ENCODE peak calls at places on chromosomes 4 and X, in six cellular contexts. One of them, this sample, is unnamed.

GRCh38 chrX:7168366-7168765 is 20.4 kb upstream of the PUDP start:
- DNase-seq in anterior cingulate cortex: no peak
- DNase-seq in COR-L47: no peak
- DNase-seq in GM03348: no peak
- DNase-seq in spleen: no peak
- DNase-seq in NCI-H1092: no peak
- DNase-seq in this sample: no peak

GRCh38 chr4:130077275-130077674 is 981.3 kb downstream of the C4orf33 start:
- DNase-seq in spleen: no peak
- DNase-seq in COR-L47: no peak
- DNase-seq in anterior cingulate cortex: no peak
- DNase-seq in GM03348: no peak
- DNase-seq in NCI-H1092: no peak
- DNase-seq in this sample: no peak

GRCh38 chrX:48617542-48618340 is 20.4 kb downstream of the WDR13 start:
- DNase-seq in NCI-H1092: no peak
- DNase-seq in spleen: no peak
- DNase-seq in anterior cingulate cortex: no peak
- DNase-seq in COR-L47: no peak
- DNase-seq in GM03348: no peak
- DNase-seq in this sample: no peak

GRCh38 chr4:71814433-71814832 is 30.6 kb upstream of the GC start:
- DNase-seq in COR-L47: no peak
- DNase-seq in spleen: no peak
- DNase-seq in NCI-H1092: no peak
- DNase-seq in GM03348: no peak
- DNase-seq in anterior cingulate cortex: no peak
- DNase-seq in this sample: no peak

GRCh38 chr4:86895692-86896488 is 3.7 kb upstream of the C4orf36 start:
- DNase-seq in NCI-H1092: peak; percentile 53
- DNase-seq in COR-L47: peak; percentile 76
- DNase-seq in GM03348: peak; percentile 74
- DNase-seq in anterior cingulate cortex: no peak
- DNase-seq in spleen: no peak
- DNase-seq in this sample: peak; percentile 62

GRCh38 chr4:44652002-44652401 is 577 bp upstream of the YIPF7 start:
- DNase-seq in anterior cingulate cortex: no peak
- DNase-seq in GM03348: no peak
- DNase-seq in COR-L47: no peak
- DNase-seq in NCI-H1092: no peak
- DNase-seq in spleen: no peak
- DNase-seq in this sample: no peak

GRCh38 chrX:41300758-41301437 is 33.1 kb upstream of the DDX3X start:
- DNase-seq in NCI-H1092: no peak
- DNase-seq in spleen: no peak
- DNase-seq in COR-L47: no peak
- DNase-seq in anterior cingulate cortex: no peak
- DNase-seq in GM03348: peak; percentile 8
- DNase-seq in this sample: no peak

GRCh38 chrX:153688534-153688899 is 791 bp downstream of the SLC6A8 start:
- DNase-seq in spleen: no peak
- DNase-seq in GM03348: no peak
- DNase-seq in anterior cingulate cortex: no peak
- DNase-seq in COR-L47: no peak
- DNase-seq in NCI-H1092: no peak
- DNase-seq in this sample: no peak

GRCh38 chr4:138162259-138162658 is 79.9 kb downstream of the SLC7A11 start:
- DNase-seq in NCI-H1092: no peak
- DNase-seq in spleen: no peak
- DNase-seq in anterior cingulate cortex: no peak
- DNase-seq in GM03348: no peak
- DNase-seq in COR-L47: peak; percentile 21
- DNase-seq in this sample: peak; percentile 73

GRCh38 chr4:6956434-6957147 is 47.0 kb downstream of the TBC1D14 start:
- DNase-seq in anterior cingulate cortex: no peak
- DNase-seq in GM03348: no peak
- DNase-seq in NCI-H1092: no peak
- DNase-seq in spleen: peak; percentile 62
- DNase-seq in COR-L47: no peak
- DNase-seq in this sample: no peak

GRCh38 chr4:7195546-7196282 is 3.4 kb downstream of the SORCS2 start:
- DNase-seq in NCI-H1092: no peak
- DNase-seq in GM03348: no peak
- DNase-seq in spleen: no peak
- DNase-seq in anterior cingulate cortex: no peak
- DNase-seq in COR-L47: no peak
- DNase-seq in this sample: no peak

GRCh38 chr4:183729430-183730328 is 70.6 kb downstream of the TRAPPC11 start:
- DNase-seq in COR-L47: no peak
- DNase-seq in GM03348: no peak
- DNase-seq in spleen: no peak
- DNase-seq in anterior cingulate cortex: no peak
- DNase-seq in NCI-H1092: no peak
- DNase-seq in this sample: no peak

GRCh38 chr4:161256716-161257115 is 907.1 kb downstream of the FSTL5 start:
- DNase-seq in COR-L47: no peak
- DNase-seq in GM03348: no peak
- DNase-seq in spleen: no peak
- DNase-seq in NCI-H1092: no peak
- DNase-seq in anterior cingulate cortex: no peak
- DNase-seq in this sample: peak; percentile 7

GRCh38 chr4:7155611-7156071 is 36.7 kb upstream of the SORCS2 start:
- DNase-seq in anterior cingulate cortex: no peak
- DNase-seq in COR-L47: no peak
- DNase-seq in NCI-H1092: no peak
- DNase-seq in GM03348: no peak
- DNase-seq in spleen: peak; percentile 56
- DNase-seq in this sample: no peak

This sample was measured in NCI-H2171 treated with DMSO at 0.1 percent for 48 hours.